ENCODE peak calls at places on chromosomes 16 and 17, in five cellular contexts. Z, S, P, L and H are unnamed samples.

GRCh38 chr17:82217530-82218204 is 5.0 kb upstream of the CCDC57 start:
- DNase-seq in S (no peak), Z (peak), L (peak), P (peak), H (no peak)

GRCh38 chr17:78621720-78622490 is 44.7 kb upstream of the DNAH17 start:
- DNase-seq in P (no peak), L (no peak), Z (no peak), S (no peak), H (no peak)

GRCh38 chr16:11682655-11683096 is 14.4 kb downstream of the SNN start:
- DNase-seq in P (peak), S (no peak), L (peak), Z (no peak), H (no peak)

GRCh38 chr17:8557176-8557806 is 73.2 kb downstream of the MYH10 start:
- DNase-seq in S (no peak), Z (no peak), L (no peak), P (peak), H (no peak)

GRCh38 chr17:34579017-34579946 is at the start of gene TMEM132E:
- DNase-seq in L (no peak), P (peak), Z (peak), S (peak), H (peak)

GRCh38 chr16:57091990-57092785 is at the start of gene CPNE2:
- DNase-seq in L (no peak), Z (peak), P (peak), S (peak), H (peak)

GRCh38 chr17:39761861-39762496 is 24.2 kb downstream of the GRB7 start:
- DNase-seq in P (no peak), Z (no peak), S (peak), L (no peak), H (no peak)

GRCh38 chr17:6384481-6384880 is 50.4 kb downstream of the AIPL1 start:
- DNase-seq in Z (no peak), L (no peak), P (no peak), S (peak), H (no peak)

GRCh38 chr16:11672206-11673090 is 4.2 kb downstream of the SNN start:
- DNase-seq in Z (no peak), P (no peak), L (no peak), S (no peak), H (no peak)

GRCh38 chr16:4868046-4868445 is 20.8 kb downstream of the UBN1 start:
- DNase-seq in L (no peak), S (no peak), P (no peak), Z (no peak), H (no peak)

GRCh38 chr16:10297341-10298006 is 88.4 kb upstream of the ATF7IP2 start:
- DNase-seq in S (peak), L (no peak), P (no peak), Z (no peak), H (no peak)

GRCh38 chr16:35516551-35516950 is 2057.1 kb downstream of the TP53TG3F start:
- DNase-seq in P (no peak), L (no peak), S (no peak), Z (no peak), H (no peak)

GRCh38 chr17:66123163-66123562 is 68.8 kb downstream of the CEP112 start:
- DNase-seq in L (no peak), Z (no peak), S (peak), P (peak), H (no peak)

GRCh38 chr17:61361084-61361483 is 38.6 kb upstream of the TBX2 start:
- DNase-seq in Z (no peak), L (peak), S (no peak), P (peak), H (no peak)

GRCh38 chr16:8583199-8583598 is 7.1 kb downstream of the TMEM114 start:
- DNase-seq in L (no peak), S (no peak), P (peak), Z (no peak), H (no peak)

GRCh38 chr17:15038656-15039055 is 226.5 kb downstream of the PMP22 start:
- DNase-seq in Z (no peak), L (no peak), P (peak), S (peak), H (no peak)

GRCh38 chr17:9209347-9209746 is 188.0 kb downstream of the NTN1 start:
- DNase-seq in P (no peak), S (peak), L (no peak), Z (no peak), H (no peak)

GRCh38 chr17:82320956-82321927 is 3.8 kb upstream of the CD7 start:
- DNase-seq in Z (no peak), P (no peak), S (peak), L (no peak), H (no peak)

GRCh38 chr16:50083996-50084395 is 18.2 kb downstream of the HEATR3 start:
- DNase-seq in P (no peak), S (no peak), L (no peak), Z (no peak), H (no peak)

GRCh38 chr17:76549215-76549518 is 9.3 kb downstream of the PRCD start:
- DNase-seq in P (no peak), S (no peak), L (no peak), Z (peak), H (no peak)
- TF ChIP-seq CTCF in P (no peak), S (no peak), L (no peak), Z (no peak), H (no peak)

DNA sequence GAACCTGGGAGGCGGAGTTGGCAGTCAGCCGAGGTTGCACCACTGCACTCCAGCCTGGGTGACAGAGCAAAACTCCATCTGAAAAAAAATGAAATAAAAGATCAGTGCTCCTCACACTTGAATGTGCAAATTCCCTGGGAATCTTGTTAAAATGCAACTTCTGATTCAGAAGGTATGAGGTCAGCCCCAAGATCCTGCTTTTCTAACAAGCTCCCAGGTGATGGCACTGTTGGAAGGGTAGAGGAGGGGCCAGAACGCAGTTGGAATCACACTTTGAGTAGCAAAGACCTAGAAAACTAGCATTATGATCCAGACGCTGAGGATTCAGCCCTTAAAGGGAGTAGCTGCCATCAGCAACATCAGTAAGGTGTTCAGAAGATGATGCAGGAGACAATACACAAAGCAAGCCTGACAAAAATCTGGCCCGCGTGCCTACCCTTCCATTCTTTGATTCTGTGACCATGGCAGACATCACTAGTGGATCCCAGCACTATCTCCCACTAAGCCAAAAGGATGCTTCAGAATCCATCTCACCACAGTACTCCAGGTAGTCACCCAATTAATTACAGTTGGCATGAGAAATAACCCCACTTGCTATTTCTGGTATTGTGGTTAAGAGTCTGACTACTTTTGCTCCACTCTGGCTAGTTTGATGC is 33.1 kb upstream of the MEIOC start:
- DNase-seq in P (peak), Z (no peak), S (peak), L (no peak), H (no peak)
- TF ChIP-seq CTCF in P (no peak), Z (no peak), S (peak), L (no peak), H (no peak)

DNA sequence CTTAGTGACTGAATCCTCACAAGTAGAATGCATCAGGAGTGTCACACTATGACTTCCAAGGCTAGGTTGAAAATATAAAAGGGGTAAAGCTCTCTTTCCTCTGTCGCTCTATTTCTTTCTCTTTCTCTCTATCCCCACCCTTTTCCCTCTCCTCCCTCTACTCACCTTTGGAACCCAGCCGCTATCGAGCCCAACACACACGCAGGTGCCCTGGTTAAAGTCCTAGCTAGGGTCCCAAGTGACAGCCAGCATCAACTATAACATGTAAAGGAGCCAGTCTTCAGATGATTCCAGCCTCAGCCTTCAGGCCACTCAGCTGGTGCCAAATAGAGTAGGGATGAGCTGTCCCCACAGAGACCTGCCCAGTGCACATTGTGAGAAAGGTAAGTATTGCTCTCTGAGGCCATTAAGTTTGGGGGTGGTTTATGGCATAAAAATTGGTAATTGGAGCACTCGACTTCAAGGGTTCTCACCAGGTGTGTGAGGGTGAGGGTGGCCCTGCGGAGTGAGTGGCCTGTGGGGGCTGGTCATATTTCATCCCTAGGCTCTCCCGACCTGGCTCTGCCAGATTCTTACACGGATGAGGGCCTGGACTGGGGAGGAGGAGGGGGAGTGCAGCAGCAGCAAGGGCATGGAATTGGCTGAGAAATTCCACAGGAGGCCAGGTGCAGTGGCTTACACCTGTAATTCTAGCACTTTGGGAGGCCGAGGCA is 14.9 kb upstream of the C16orf54 start:
- DNase-seq in P (no peak), Z (no peak), S (no peak), L (no peak), H (no peak)
- TF ChIP-seq CTCF in P (no peak), Z (no peak), S (no peak), L (no peak), H (no peak)

GRCh38 chr17:51853857-51854256 is 304.7 kb downstream of the CA10 start:
- DNase-seq in P (no peak), Z (no peak), S (no peak), L (no peak), H (no peak)

GRCh38 chr17:51848451-51848850 is 310.1 kb downstream of the CA10 start:
- DNase-seq in Z (no peak), S (no peak), L (no peak), P (no peak), H (no peak)

GRCh38 chr17:51852603-51853002 is 305.9 kb downstream of the CA10 start:
- DNase-seq in Z (no peak), S (no peak), P (no peak), L (no peak), H (no peak)

GRCh38 chr17:51846561-51846960 is 312.0 kb downstream of the CA10 start:
- DNase-seq in L (no peak), S (no peak), P (no peak), Z (no peak), H (no peak)

GRCh38 chr17:51850206-51850605 is 308.3 kb downstream of the CA10 start:
- DNase-seq in P (no peak), S (peak), Z (no peak), L (no peak), H (no peak)
- TF ChIP-seq CTCF in P (no peak), S (peak), Z (no peak), L (no peak), H (no peak)